ENCODE peak calls at places on chromosome 17, in four cellular contexts. M is prostate gland, A is cardiac muscle cell, W is PC-3. S is an unnamed sample.

GRCh38 chr17:39231587-39232551 is 6.1 kb upstream of the STAC2 start:
- DNase-seq in A (peak; percentile 63), M (no peak), W (peak; percentile 15), S (no peak)

GRCh38 chr17:31733326-31733725 is 125.7 kb downstream of the COPRS start:
- DNase-seq in W (no peak), M (no peak), A (no peak), S (no peak)

GRCh38 chr17:50165066-50165465 is 739 bp upstream of the SGCA start:
- DNase-seq in A (no peak), M (no peak), W (no peak), S (no peak)

GRCh38 chr17:78294776-78295175 is 63.3 kb downstream of the TMEM235 start:
- DNase-seq in M (no peak), A (peak; percentile 85), W (peak; percentile 97), S (peak; percentile 72)

GRCh38 chr17:29177871-29178749 is 2.1 kb downstream of the MYO18A start:
- DNase-seq in M (no peak), A (no peak), W (peak; percentile 8), S (no peak)

GRCh38 chr17:79947351-79948031 is 88.2 kb downstream of the TBC1D16 start:
- DNase-seq in W (no peak), A (peak; percentile 63), M (no peak), S (peak; percentile 96)

GRCh38 chr17:16052486-16052885 is 52.9 kb downstream of the TTC19 start:
- DNase-seq in A (peak; percentile 57), M (no peak), W (no peak), S (no peak)

GRCh38 chr17:27929990-27930389 is 36.8 kb upstream of the LYRM9 start:
- DNase-seq in W (no peak), A (peak; percentile 3), M (no peak), S (no peak)

GRCh38 chr17:76922084-76922483 is 53.9 kb downstream of the MGAT5B start:
- DNase-seq in A (no peak), W (no peak), M (no peak), S (no peak)

GRCh38 chr17:74759243-74759801 is 10.9 kb downstream of the NHERF1 start:
- DNase-seq in A (no peak), M (no peak), W (no peak), S (no peak)

DNA sequence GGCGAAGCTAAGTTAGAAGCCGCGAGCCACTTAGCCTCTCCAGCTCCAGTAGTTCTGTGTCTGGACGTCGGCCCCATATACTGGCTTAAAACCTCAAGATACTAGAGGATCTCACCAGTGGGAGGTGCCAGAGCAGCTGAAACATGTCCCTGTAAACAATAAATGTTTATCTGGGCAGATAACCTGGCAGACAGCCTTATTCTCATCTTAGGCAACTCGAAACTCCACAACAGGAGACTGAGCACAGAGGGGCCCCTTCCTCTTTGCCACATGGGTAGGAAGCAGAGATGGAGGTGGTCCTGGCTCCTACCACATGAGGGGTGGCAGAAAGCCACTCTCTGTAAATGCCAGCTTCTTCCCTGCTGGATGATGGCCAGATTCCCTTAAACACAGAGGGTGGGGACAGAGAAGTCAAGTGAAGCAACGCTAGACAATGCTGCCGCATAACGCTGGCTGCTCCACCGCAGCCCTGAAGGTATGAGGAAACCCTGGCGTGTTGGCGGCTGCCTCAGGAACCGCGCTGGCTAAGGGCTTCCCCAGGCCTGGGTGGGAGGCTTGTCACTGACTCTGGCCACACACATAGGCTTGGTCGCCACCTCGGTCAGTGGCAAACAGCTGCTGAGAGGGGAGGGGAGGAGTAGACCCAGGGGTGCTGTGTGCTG is 67.9 kb downstream of the HIC1 start:
- DNase-seq in M (peak; percentile 82), A (peak; percentile 89), W (no peak), S (peak; percentile 86)
- TF ChIP-seq CTCF in M (peak; percentile 43), A (peak; percentile 25), W (no peak), S (peak; percentile 3)

GRCh38 chr17:40323317-40323716 is 14.3 kb downstream of the RARA start:
- DNase-seq in A (peak; percentile 48), M (no peak), W (no peak), S (no peak)
- H3K4me3 ChIP-seq in A (no peak overlapping the region), M (no peak overlapping the region), W (peak overlapping the region; percentile 2), S (no peak overlapping the region)

GRCh38 chr17:66984730-66985129 is 20.2 kb downstream of the CACNG4 start:
- DNase-seq in A (no peak), M (no peak), W (no peak), S (no peak)
- TF ChIP-seq CTCF in A (no peak), M (no peak), W (no peak), S (no peak)

GRCh38 chr17:4786111-4786491 is at the start of gene VMO1:
- DNase-seq in A (peak; percentile 44), W (peak; percentile 32), M (no peak), S (no peak)
- H3K4me3 ChIP-seq in A (no peak within 1 kb of the TSS), W (peak within 1 kb of the TSS; percentile 39), M (peak within 1 kb of the TSS; percentile 1), S (no peak within 1 kb of the TSS)

DNA sequence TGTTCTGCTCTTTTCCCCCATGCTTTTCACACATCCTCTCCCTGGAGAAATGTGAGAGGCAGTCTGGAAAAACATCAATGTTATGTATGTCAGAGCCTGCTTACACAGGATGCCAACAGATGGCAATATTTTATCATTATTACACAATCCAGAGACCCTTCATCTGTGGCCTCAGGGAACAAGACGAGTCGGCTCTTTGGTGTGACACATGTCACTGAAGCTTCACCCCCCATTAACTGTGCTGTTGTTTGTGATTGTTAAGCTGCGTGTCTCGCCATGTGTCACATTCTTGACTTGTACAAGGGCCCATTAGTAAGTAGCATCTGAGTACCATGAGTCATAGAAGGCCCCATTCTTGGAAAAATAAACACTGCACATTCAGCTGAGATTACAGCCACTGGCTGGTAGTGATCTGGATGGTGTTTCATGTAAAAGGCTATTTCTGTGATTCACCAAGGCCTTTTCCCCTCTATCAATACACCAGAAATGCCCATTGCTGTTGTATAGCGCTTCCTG is 682.1 kb upstream of the SOX9 start:
- DNase-seq in M (no peak), A (peak; percentile 80), W (peak; percentile 97), S (peak; percentile 96)
- TF ChIP-seq CTCF in M (no peak), A (no peak), W (peak; percentile 40), S (no peak)

DNA sequence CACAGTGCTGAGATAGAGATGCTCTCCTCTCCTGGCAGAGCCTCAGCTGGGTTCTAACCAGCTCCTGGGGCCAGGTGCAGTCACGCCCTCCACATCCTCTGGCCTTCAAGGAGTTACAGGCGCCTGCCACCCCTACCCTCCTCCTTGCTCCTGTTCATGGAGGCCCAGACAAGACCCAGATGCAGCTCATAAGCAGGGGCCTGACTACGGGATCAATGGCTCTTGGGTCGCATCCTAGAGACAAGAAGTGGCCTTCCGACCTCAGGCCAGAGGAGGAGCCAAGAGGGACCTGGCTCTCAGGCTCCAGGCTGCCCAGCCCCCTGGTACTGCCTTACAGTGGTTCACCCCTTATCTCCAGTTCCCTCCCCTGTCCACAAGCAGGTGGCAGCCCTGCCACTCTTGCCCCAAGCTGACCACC is 23.0 kb downstream of the ARHGAP27 start:
- DNase-seq in A (no peak), M (no peak), W (no peak), S (no peak)
- H3K4me3 ChIP-seq in A (no peak overlapping the region), M (peak overlapping the region; percentile 12), W (no peak overlapping the region), S (no peak overlapping the region)